ENCODE peak calls at places on chromosome 22, in five cellular contexts. W is dorsolateral prefrontal cortex, T is EL, S is HuH-7.5, J is SHP77 treated with DMSO at 0.1 percent for 48 hours. Y is an unnamed sample.

GRCh38 chr22:47250995-47251765 is 488.7 kb downstream of the TBC1D22A start:
- DNase-seq in W (no peak), J (no peak), S (no peak), T (no peak), Y (no peak)

GRCh38 chr22:25747245-25747944 is 5.4 kb downstream of the MYO18B start:
- DNase-seq in T (peak), S (peak), J (peak), W (no peak), Y (no peak)

GRCh38 chr22:23522642-23523251 is 57.3 kb downstream of the IGLL1 start:
- DNase-seq in J (no peak), S (peak), W (no peak), T (peak), Y (no peak)

GRCh38 chr22:19773470-19774040 is 13.0 kb downstream of the TBX1 start:
- DNase-seq in T (no peak), W (no peak), J (no peak), S (no peak), Y (no peak)

GRCh38 chr22:24418786-24419479 is 8.5 kb upstream of the ADORA2A start:
- DNase-seq in S (no peak), T (no peak), W (no peak), J (peak), Y (no peak)

GRCh38 chr22:20244744-20245576 is 23.2 kb downstream of the RTN4R start:
- DNase-seq in W (no peak), J (no peak), T (no peak), S (no peak), Y (no peak)

GRCh38 chr22:37241351-37242142 is 2.5 kb downstream of the RAC2 start:
- DNase-seq in W (no peak), T (no peak), J (no peak), S (no peak), Y (no peak)

GRCh38 chr22:21949569-21949918 is 3.1 kb downstream of the PPM1F start:
- DNase-seq in W (no peak), J (no peak), T (no peak), S (no peak), Y (no peak)

GRCh38 chr22:45682069-45682468 is 10.4 kb downstream of the ATXN10 start:
- DNase-seq in W (no peak), J (no peak), S (no peak), T (peak), Y (no peak)

GRCh38 chr22:32327066-32327465 is 30.6 kb upstream of the RFPL3 start:
- DNase-seq in S (no peak), T (peak), J (peak), W (no peak), Y (no peak)

GRCh38 chr22:36258750-36259619 is 6.1 kb downstream of the APOL1 start:
- DNase-seq in S (no peak), J (no peak), T (no peak), W (no peak), Y (no peak)

GRCh38 chr22:35323305-35323704 is 23.6 kb downstream of the TOM1 start:
- DNase-seq in T (no peak), S (no peak), W (no peak), J (no peak), Y (no peak)

GRCh38 chr22:36356708-36357694 is 30.8 kb downstream of the MYH9 start:
- DNase-seq in J (no peak), S (no peak), T (no peak), W (no peak), Y (no peak)

GRCh38 chr22:17047656-17048055 is 37.1 kb upstream of the IL17RA start:
- DNase-seq in J (no peak), W (no peak), S (no peak), T (no peak), Y (no peak)

GRCh38 chr22:24822471-24822870 is 16.5 kb downstream of the SGSM1 start:
- DNase-seq in W (no peak), T (no peak), S (no peak), J (peak), Y (no peak)